ENCODE peak calls at places on chromosome X, in nine cellular contexts. E is BE2C; K is uterus; D is sigmoid colon; C is H1; S is effector memory CD4-positive, alpha-beta T cell; Y is tibial nerve; W is neural progenitor cell; Q is IMR-90. B is an unnamed sample.

GRCh38 chrX:107857815-107858214 is 32.1 kb downstream of the MID2 start:
- DNase-seq in E (no peak), S (no peak), W (no peak), Q (no peak), C (no peak), K (no peak), Y (no peak), D (no peak), B (no peak)

GRCh38 chrX:110182362-110182761 is 135.5 kb downstream of the AMMECR1 start:
- DNase-seq in W (no peak), K (no peak), E (peak; percentile 54), C (no peak), Y (no peak), Q (peak; percentile 43), S (no peak), D (no peak), B (no peak)

GRCh38 chrX:118370921-118371624 is 25.2 kb downstream of the WDR44 start:
- DNase-seq in W (no peak), C (no peak), Q (peak; percentile 65), K (no peak), D (no peak), Y (no peak), E (no peak), S (no peak), B (no peak)

GRCh38 chrX:41265615-41266014 is 68.3 kb upstream of the DDX3X start:
- DNase-seq in W (no peak), D (peak; percentile 83), K (peak; percentile 64), Q (peak; percentile 69), S (peak; percentile 8), E (no peak), C (no peak), Y (no peak), B (no peak)

GRCh38 chrX:109936598-109936997 is 66.3 kb upstream of the TMEM164 start:
- DNase-seq in Q (no peak), S (no peak), E (no peak), K (no peak), W (no peak), C (no peak), D (no peak), Y (no peak), B (no peak)

GRCh38 chrX:16700734-16701133 is 11.7 kb downstream of the CTPS2 start:
- DNase-seq in K (no peak), W (no peak), S (no peak), Y (no peak), D (no peak), Q (no peak), E (no peak), C (no peak), B (no peak)

GRCh38 chrX:21847342-21847741 is 7.9 kb downstream of the MBTPS2 start:
- DNase-seq in D (no peak), W (no peak), S (no peak), C (no peak), Y (no peak), K (no peak), Q (no peak), E (no peak), B (no peak)

GRCh38 chrX:98422530-98422929 is 1538.8 kb downstream of the RPA4 start:
- DNase-seq in E (no peak), K (no peak), Q (no peak), W (no peak), S (no peak), C (no peak), Y (no peak), D (no peak), B (no peak)

GRCh38 chrX:107374831-107375230 is 74.6 kb upstream of the FRMPD3 start:
- DNase-seq in D (no peak), S (no peak), K (no peak), Y (no peak), E (no peak), W (no peak), C (no peak), Q (no peak), B (no peak)

GRCh38 chrX:41421071-41421729 is 25.9 kb upstream of the NYX start:
- DNase-seq in C (no peak), D (no peak), Y (no peak), Q (no peak), K (no peak), W (no peak), E (no peak), S (no peak), B (no peak)

GRCh38 chrX:70132877-70133302 is 357 bp upstream of the IGBP1 start:
- DNase-seq in K (no peak), S (no peak), Y (no peak), D (no peak), Q (peak; percentile 3), W (no peak), E (no peak), C (no peak), B (no peak)

GRCh38 chrX:130984782-130985181 is 73.4 kb upstream of the ARHGAP36 start:
- DNase-seq in E (no peak), W (no peak), D (no peak), K (no peak), C (no peak), Y (no peak), Q (no peak), S (no peak), B (no peak)

GRCh38 chrX:97629597-97629985 is 745.9 kb downstream of the RPA4 start:
- DNase-seq in C (no peak), K (no peak), E (no peak), Y (no peak), Q (no peak), S (no peak), D (no peak), W (no peak), B (no peak)

GRCh38 chrX:132292753-132293152 is 73.5 kb upstream of the RAP2C start:
- DNase-seq in W (peak; percentile 70), Q (peak; percentile 57), E (peak; percentile 19), D (no peak), K (peak; percentile 29), C (no peak), Y (no peak), S (no peak), B (no peak)

GRCh38 chrX:11908371-11908770 is 150.3 kb downstream of the MSL3 start:
- DNase-seq in W (peak; percentile 36), E (no peak), Q (no peak), Y (no peak), S (no peak), K (no peak), C (no peak), D (no peak), B (no peak)

GRCh38 chrX:119880552-119881437 is 9.2 kb downstream of the NDUFA1 start:
- DNase-seq in W (peak; percentile 52), Q (peak; percentile 63), C (no peak), K (no peak), E (peak; percentile 36), Y (no peak), S (no peak), D (no peak), B (no peak)

GRCh38 chrX:130086414-130087207 is 23.7 kb downstream of the ELF4 start:
- DNase-seq in E (no peak), S (peak; percentile 47), C (no peak), Q (no peak), Y (no peak), K (no peak), W (no peak), D (no peak), B (peak; percentile 33)

GRCh38 chrX:5042563-5042962 is 1186.1 kb downstream of the NLGN4X start:
- DNase-seq in E (no peak), Q (no peak), D (no peak), S (no peak), W (no peak), C (no peak), Y (no peak), K (no peak), B (no peak)

GRCh38 chrX:43718956-43719355 is 62.9 kb downstream of the MAOA start:
- DNase-seq in Q (no peak), C (no peak), Y (no peak), S (no peak), W (no peak), D (no peak), E (no peak), K (no peak), B (no peak)

GRCh38 chrX:43716696-43717095 is 60.6 kb downstream of the MAOA start:
- DNase-seq in Q (no peak), E (no peak), D (no peak), Y (no peak), C (no peak), W (no peak), S (no peak), K (no peak), B (no peak)

GRCh38 chrX:43717161-43717560 is 61.1 kb downstream of the MAOA start:
- DNase-seq in C (no peak), K (no peak), S (no peak), W (no peak), E (no peak), Y (no peak), Q (no peak), D (no peak), B (no peak)

GRCh38 chrX:43718546-43718945 is 62.4 kb downstream of the MAOA start:
- DNase-seq in D (no peak), Q (no peak), E (no peak), C (no peak), Y (no peak), S (no peak), K (no peak), W (no peak), B (no peak)

GRCh38 chrX:43718081-43718480 is 62.0 kb downstream of the MAOA start:
- DNase-seq in S (no peak), W (no peak), K (no peak), Y (no peak), D (no peak), E (no peak), Q (no peak), C (no peak), B (no peak)
- H3K9me3 ChIP-seq in S (no peaks in the 10 kb centered on the region), W (no peaks in the 10 kb centered on the region), K (no peaks in the 10 kb centered on the region), Y (no peaks in the 10 kb centered on the region), D (no peaks in the 10 kb centered on the region), E (no peaks in the 10 kb centered on the region), Q (peaks cover 7% of the 10 kb centered on the region), C (no peaks in the 10 kb centered on the region), B (no peaks in the 10 kb centered on the region)

GRCh38 chrX:148470324-148470723 is 30.1 kb upstream of the AFF2 start:
- DNase-seq in K (no peak), C (no peak), E (no peak), S (no peak), W (no peak), Q (no peak), Y (no peak), D (no peak), B (no peak)
- H3K9me3 ChIP-seq in K (no peaks in the 10 kb centered on the region), C (no peaks in the 10 kb centered on the region), E (no peaks in the 10 kb centered on the region), S (no peaks in the 10 kb centered on the region), W (no peaks in the 10 kb centered on the region), Q (peaks cover 3% of the 10 kb centered on the region), Y (no peaks in the 10 kb centered on the region), D (no peaks in the 10 kb centered on the region), B (no peaks in the 10 kb centered on the region)

GRCh38 chrX:154360155-154360713 is 14.2 kb downstream of the FLNA start:
- DNase-seq in E (no peak), S (no peak), W (no peak), Q (no peak), D (no peak), C (no peak), K (no peak), Y (no peak), B (no peak)
- H3K9me3 ChIP-seq in E (no peaks in the 10 kb centered on the region), S (no peaks in the 10 kb centered on the region), W (no peaks in the 10 kb centered on the region), Q (no peaks in the 10 kb centered on the region), D (no peaks in the 10 kb centered on the region), C (no peaks in the 10 kb centered on the region), K (no peaks in the 10 kb centered on the region), Y (no peaks in the 10 kb centered on the region), B (no peaks in the 10 kb centered on the region)

DNA sequence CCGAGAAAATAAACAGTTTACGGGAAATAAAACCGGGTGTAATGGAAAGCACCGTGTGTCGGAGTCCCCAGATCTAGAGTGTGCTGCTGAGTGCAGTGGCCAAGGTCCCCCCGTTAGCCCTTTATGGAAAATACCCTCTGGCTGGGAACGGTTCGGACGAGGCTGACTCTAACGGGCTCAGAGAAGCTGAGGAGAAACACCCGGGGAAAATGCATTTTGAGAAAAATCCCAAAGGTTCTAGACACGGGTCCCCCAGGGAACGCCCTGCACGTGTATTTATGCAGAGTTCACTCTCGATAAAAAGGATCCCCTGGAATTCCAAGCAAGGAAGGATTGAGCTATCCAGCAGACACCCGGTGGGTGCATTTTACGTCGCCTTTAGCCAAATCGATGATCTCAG is 177.2 kb downstream of the CRLF2 start:
- DNase-seq in W (no peak), E (no peak), D (no peak), Y (no peak), S (no peak), Q (no peak), C (no peak), K (no peak), B (no peak)
- H3K9me3 ChIP-seq in W (peaks cover 7% of the 10 kb centered on the region), E (no peaks in the 10 kb centered on the region), D (no peaks in the 10 kb centered on the region), Y (no peaks in the 10 kb centered on the region), S (peaks cover 3% of the 10 kb centered on the region), Q (peaks cover 28% of the 10 kb centered on the region), C (peaks cover 5% of the 10 kb centered on the region), K (no peaks in the 10 kb centered on the region), B (no peaks in the 10 kb centered on the region)

B was measured in T-helper 17 cell.